ENCODE peak calls at places on chromosomes 1 and 21, in eight cellular contexts. K, B, Y, W, P, G, M and I are unnamed samples. For H3K9me3, the result is how much of the 10 kb centered on the place peaks cover.

GRCh38 chr1:10536133-10536768 is 61.5 kb downstream of the PEX14 start:
- DNase-seq in Y (no peak), B (no peak), P (no peak), G (no peak), M (no peak), K (no peak), W (no peak), I (no peak)

GRCh38 chr1:109659145-109659544 is 3.2 kb downstream of the GSTM4 start:
- DNase-seq in B (no peak), Y (no peak), G (no peak), M (no peak), K (no peak), W (no peak), P (no peak), I (no peak)

GRCh38 chr1:30307182-30307581 is 416.2 kb downstream of the MATN1 start:
- DNase-seq in Y (no peak), K (no peak), B (no peak), M (no peak), W (no peak), G (no peak), P (no peak), I (no peak)

GRCh38 chr21:42047821-42048613 is 23.1 kb upstream of the UMODL1 start:
- DNase-seq in G (peak), Y (no peak), M (no peak), K (no peak), P (no peak), B (peak), W (peak), I (peak)

GRCh38 chr1:159855709-159856108 is 6.7 kb downstream of the VSIG8 start:
- DNase-seq in W (no peak), K (no peak), G (no peak), P (no peak), B (no peak), Y (no peak), M (no peak), I (no peak)

GRCh38 chr1:24896176-24896575 is 33.9 kb downstream of the RUNX3 start:
- DNase-seq in B (no peak), Y (no peak), G (peak), P (no peak), W (no peak), K (peak), M (no peak), I (no peak)

GRCh38 chr1:7117599-7118281 is 332.5 kb downstream of the CAMTA1 start:
- DNase-seq in K (no peak), B (peak), P (no peak), W (peak), Y (peak), G (no peak), M (no peak), I (no peak)

GRCh38 chr1:87329756-87330200 is 1.1 kb downstream of the LMO4 start:
- DNase-seq in P (no peak), Y (no peak), K (no peak), W (peak), B (peak), G (no peak), M (no peak), I (no peak)

GRCh38 chr21:35156293-35156976 is 107.3 kb upstream of the RUNX1 start:
- DNase-seq in P (no peak), K (no peak), Y (peak), G (no peak), M (no peak), B (no peak), W (no peak), I (no peak)

GRCh38 chr1:51654000-51654399 is 37.1 kb downstream of the OSBPL9 start:
- DNase-seq in P (no peak), G (no peak), K (no peak), W (no peak), B (no peak), M (no peak), Y (no peak), I (no peak)

GRCh38 chr1:198328458-198329032 is 171.7 kb downstream of the NEK7 start:
- DNase-seq in Y (no peak), B (no peak), W (no peak), M (no peak), P (no peak), G (no peak), K (no peak), I (no peak)

GRCh38 chr1:30984167-30984870 is 75.8 kb upstream of the SDC3 start:
- DNase-seq in W (peak), K (no peak), B (no peak), G (no peak), M (no peak), Y (no peak), P (no peak), I (no peak)

GRCh38 chr1:91609571-91609970 is 108.9 kb downstream of the CDC7 start:
- DNase-seq in G (no peak), B (peak), P (no peak), W (peak), K (no peak), M (no peak), Y (peak), I (no peak)

GRCh38 chr1:148362141-148362929 is 120.8 kb downstream of the PPIAL4G start:
- DNase-seq in G (peak), M (no peak), K (peak), B (peak), W (no peak), Y (no peak), P (no peak), I (no peak)

GRCh38 chr1:173190101-173190895 is 16.8 kb downstream of the TNFSF4 start:
- DNase-seq in M (peak), P (no peak), B (peak), K (peak), Y (peak), W (peak), G (peak), I (no peak)

GRCh38 chr1:20528221-20528620 is 20.3 kb upstream of the MUL1 start:
- DNase-seq in P (no peak), K (no peak), G (no peak), Y (no peak), M (no peak), W (no peak), B (no peak), I (no peak)

GRCh38 chr1:110060034-110060661 is 10.3 kb downstream of the ALX3 start:
- DNase-seq in K (peak), W (peak), G (peak), M (no peak), B (no peak), P (peak), Y (peak), I (peak)

GRCh38 chr1:38028105-38028591 is 15.6 kb downstream of the UTP11 start:
- DNase-seq in B (no peak), W (no peak), G (no peak), Y (no peak), M (no peak), K (no peak), P (no peak), I (no peak)

GRCh38 chr1:100575406-100575805 is 37.5 kb downstream of the GPR88 start:
- DNase-seq in M (no peak), P (no peak), G (no peak), K (no peak), W (peak), Y (peak), B (no peak), I (no peak)

GRCh38 chr1:28756846-28757245 is 20.1 kb downstream of the YTHDF2 start:
- DNase-seq in M (no peak), B (no peak), P (no peak), Y (no peak), W (no peak), G (no peak), K (no peak), I (no peak)

GRCh38 chr1:223765036-223765718 is 52.8 kb downstream of the CAPN2 start:
- DNase-seq in K (peak), W (no peak), P (no peak), G (no peak), M (peak), Y (no peak), B (peak), I (no peak)

GRCh38 chr21:44477131-44477530 is 21.8 kb downstream of the LRRC3 start:
- DNase-seq in M (no peak), K (no peak), G (no peak), P (no peak), Y (no peak), B (no peak), W (no peak), I (peak)

GRCh38 chr1:165928075-165928731 is 100.8 kb downstream of the UCK2 start:
- DNase-seq in Y (peak), K (peak), P (no peak), M (no peak), G (peak), W (peak), B (peak), I (no peak)

GRCh38 chr1:117061986-117062415 is 1.9 kb downstream of the TTF2 start:
- DNase-seq in W (peak), B (peak), G (no peak), P (peak), K (no peak), Y (no peak), M (no peak), I (no peak)

GRCh38 chr21:41631564-41632461 is 123.9 kb upstream of the TMPRSS2 start:
- DNase-seq in B (no peak), G (peak), P (no peak), K (peak), M (no peak), Y (peak), W (peak), I (no peak)

GRCh38 chr1:242586355-242586670 is 61.8 kb upstream of the PLD5 start:
- DNase-seq in K (no peak), G (no peak), Y (no peak), P (no peak), W (no peak), B (no peak), M (no peak), I (no peak)

GRCh38 chr1:157504646-157505045 is 47.7 kb downstream of the FCRL5 start:
- DNase-seq in K (no peak), P (no peak), M (no peak), W (no peak), B (no peak), Y (no peak), G (no peak), I (no peak)

GRCh38 chr1:222886194-222887126 is 71.6 kb downstream of the DISP1 start:
- DNase-seq in M (no peak), K (no peak), G (no peak), B (peak), Y (no peak), P (no peak), W (peak), I (no peak)

GRCh38 chr1:39802496-39803260 is 14.0 kb upstream of the BMP8B start:
- DNase-seq in G (no peak), M (no peak), B (no peak), P (no peak), K (no peak), W (no peak), Y (no peak), I (no peak)

GRCh38 chr1:200211157-200211556 is 183.6 kb downstream of the NR5A2 start:
- DNase-seq in B (peak), P (no peak), Y (no peak), K (no peak), M (no peak), W (peak), G (no peak), I (no peak)

GRCh38 chr1:200207711-200208126 is 180.2 kb downstream of the NR5A2 start:
- DNase-seq in M (no peak), P (no peak), W (peak), Y (no peak), G (no peak), K (no peak), B (peak), I (no peak)

GRCh38 chr1:200206340-200206739 is 178.8 kb downstream of the NR5A2 start:
- DNase-seq in Y (peak), M (no peak), P (no peak), B (peak), G (no peak), K (no peak), W (peak), I (no peak)

GRCh38 chr1:200206761-200207160 is 179.3 kb downstream of the NR5A2 start:
- DNase-seq in W (no peak), M (no peak), P (no peak), B (no peak), Y (no peak), G (no peak), K (no peak), I (no peak)
- H3K9me3 ChIP-seq in W (under half), M (under half), P (under half), B (under half), Y (under half), G (under half), K (under half), I (under half)

DNA sequence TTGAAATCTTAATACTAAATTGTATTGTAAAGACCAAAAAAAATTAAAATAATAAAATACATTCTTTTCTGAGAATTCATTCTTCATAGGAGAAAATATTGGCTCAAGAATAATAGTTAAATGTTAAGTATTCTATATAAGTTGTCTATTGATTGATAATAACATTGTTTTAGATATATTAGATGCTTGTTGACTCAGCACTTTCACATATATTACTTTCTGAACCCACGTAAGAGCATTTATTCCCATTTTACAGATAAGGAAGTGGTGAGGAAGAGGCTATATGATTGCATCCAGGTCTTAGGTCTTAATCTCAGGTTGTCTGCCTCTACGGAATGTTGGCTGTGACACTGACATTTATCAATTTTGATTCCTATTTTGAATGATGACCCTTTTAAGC is 898.8 kb downstream of the TTLL7 start:
- DNase-seq in B (no peak), W (no peak), K (no peak), G (no peak), P (no peak), Y (no peak), M (no peak), I (no peak)
- H3K9me3 ChIP-seq in B (under half), W (under half), K (under half), G (under half), P (under half), Y (under half), M (under half), I (under half)

DNA sequence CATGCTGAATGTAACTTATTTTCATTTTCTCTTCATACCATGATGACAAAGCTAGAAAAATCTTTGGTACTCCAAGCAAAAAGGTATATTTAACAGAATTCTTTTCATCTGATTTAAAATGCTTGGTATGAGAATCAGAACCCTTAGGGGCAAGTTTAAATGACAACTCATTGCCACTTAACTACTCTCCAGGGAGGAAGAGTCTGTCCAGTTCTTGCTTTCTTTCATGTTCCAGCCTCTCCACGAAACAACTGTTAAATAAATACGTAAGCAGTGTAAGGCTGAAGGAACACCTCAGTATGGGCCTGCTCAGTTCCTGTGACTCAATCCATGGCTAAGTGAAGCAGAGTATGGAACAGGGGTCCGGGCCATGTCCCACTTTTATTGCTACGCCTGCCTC is 1.6 kb downstream of the LCE2A start:
- DNase-seq in K (no peak), G (no peak), Y (no peak), W (no peak), P (no peak), M (no peak), B (no peak), I (no peak)
- H3K9me3 ChIP-seq in K (under half), G (under half), Y (under half), W (under half), P (under half), M (under half), B (under half), I (under half)

DNA sequence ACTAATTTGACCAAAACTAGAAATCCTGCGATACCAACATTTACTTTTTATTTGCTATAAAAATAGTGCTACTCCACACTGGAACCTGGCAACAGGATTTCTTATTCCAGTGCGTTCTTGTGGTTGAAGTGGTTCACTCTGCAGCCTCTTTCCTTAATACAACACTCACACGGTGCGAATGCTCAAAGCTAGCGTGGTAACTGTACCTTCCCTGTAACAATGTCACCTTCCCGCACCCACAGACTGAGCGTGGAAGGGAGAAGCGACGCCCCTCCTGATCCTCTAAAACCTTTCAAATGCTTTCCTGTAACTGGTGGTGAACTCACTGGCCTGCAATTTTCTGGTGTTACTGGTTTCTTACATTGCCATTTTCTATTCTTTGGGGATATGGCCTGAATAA is 132.2 kb downstream of the LRRC53 start:
- DNase-seq in Y (no peak), B (no peak), W (no peak), G (no peak), K (no peak), M (no peak), P (no peak), I (no peak)
- H3K9me3 ChIP-seq in Y (under half), B (under half), W (under half), G (under half), K (under half), M (under half), P (under half), I (under half)

GRCh38 chr1:152646656-152647055 is 16.5 kb upstream of the LCE2D start:
- DNase-seq in K (no peak), Y (no peak), P (no peak), G (no peak), B (no peak), M (no peak), W (no peak), I (no peak)
- H3K9me3 ChIP-seq in K (under half), Y (under half), P (under half), G (under half), B (under half), M (under half), W (under half), I (under half)